ENCODE peak calls at places on chromosome 18, in five cellular contexts. Y is T follicular helper cell, F is HS-27A, B is brain microvascular endothelial cell, H is HT1080. Q is an unnamed sample.

GRCh38 chr18:48782381-48782841 is 168.4 kb downstream of the SMAD7 start:
- DNase-seq in Y (no peak), H (no peak), F (no peak), B (no peak), Q (no peak)

GRCh38 chr18:12722731-12723130 is 19.9 kb downstream of the PSMG2 start:
- DNase-seq in H (no peak), B (no peak), Y (no peak), F (no peak), Q (no peak)

GRCh38 chr18:58140366-58141325 is 96.6 kb downstream of the NEDD4L start:
- DNase-seq in B (no peak), H (no peak), F (no peak), Y (no peak), Q (peak; percentile 91)

GRCh38 chr18:65468881-65469280 is 281.9 kb upstream of the CDH7 start:
- DNase-seq in B (no peak), H (no peak), Y (no peak), F (no peak), Q (peak; percentile 60)

GRCh38 chr18:11857177-11857887 is 6.1 kb downstream of the CHMP1B start:
- DNase-seq in F (peak; percentile 96), H (peak; percentile 99), B (peak; percentile 100), Y (no peak), Q (peak; percentile 83)

GRCh38 chr18:72868666-72869661 is 1.2 kb upstream of the NETO1 start:
- DNase-seq in H (no peak), F (no peak), Y (no peak), B (no peak), Q (peak; percentile 35)

GRCh38 chr18:79488311-79489047 is 92.7 kb downstream of the NFATC1 start:
- DNase-seq in B (no peak), Y (no peak), F (no peak), H (no peak), Q (no peak)

GRCh38 chr18:51211552-51211951 is 14.1 kb upstream of the MEX3C start:
- DNase-seq in B (peak; percentile 86), F (no peak), H (peak; percentile 98), Y (no peak), Q (no peak)